ENCODE peak calls at places on chromosome 5, in five cellular contexts. C, A, P, W and E are unnamed samples. For H3K27me3, the result is how much of the 10 kb centered on the place peaks cover.

GRCh38 chr5:89105171-89105695 is 222.2 kb upstream of the MEF2C start:
- DNase-seq in C (no peak), A (no peak), P (no peak), W (no peak), E (no peak)

GRCh38 chr5:32828492-32828891 is 117.4 kb downstream of the NPR3 start:
- DNase-seq in C (no peak), A (no peak), P (no peak), W (no peak), E (no peak)

GRCh38 chr5:180271205-180271604 is 20.7 kb downstream of the MAPK9 start:
- DNase-seq in C (no peak), A (no peak), P (no peak), W (no peak), E (no peak)

GRCh38 chr5:93570294-93571110 is 10.5 kb downstream of the NR2F1-AS1 start:
- DNase-seq in C (no peak), A (peak), P (no peak), W (no peak), E (no peak)

GRCh38 chr5:126354012-126354856 is 69.0 kb upstream of the GRAMD2B start:
- DNase-seq in C (peak), A (no peak), P (peak), W (no peak), E (peak)

GRCh38 chr5:126544087-126544740 is 50.8 kb downstream of the ALDH7A1 start:
- DNase-seq in C (peak), A (no peak), P (no peak), W (no peak), E (peak)

GRCh38 chr5:76106149-76106548 is 23.0 kb downstream of the SV2C start:
- DNase-seq in C (no peak), A (no peak), P (no peak), W (no peak), E (no peak)

GRCh38 chr5:181044093-181044599 is 4.1 kb downstream of the BTNL9 start:
- DNase-seq in C (no peak), A (no peak), P (no peak), W (no peak), E (no peak)

GRCh38 chr5:101455851-101456250 is 552.8 kb upstream of the ST8SIA4 start:
- DNase-seq in C (no peak), A (no peak), P (no peak), W (no peak), E (no peak)

GRCh38 chr5:533243-534005 is 9.2 kb upstream of the SLC9A3 start:
- DNase-seq in C (no peak), A (no peak), P (no peak), W (peak), E (no peak)
- H3K27me3 ChIP-seq in C (under half), A (under half), P (half or more), W (half or more), E (under half)

GRCh38 chr5:2000591-2000990 is 117.9 kb upstream of the IRX4 start:
- DNase-seq in C (no peak), A (no peak), P (no peak), W (no peak), E (no peak)
- H3K27me3 ChIP-seq in C (under half), A (under half), P (under half), W (under half), E (under half)

GRCh38 chr5:157157492-157157891 is 8.6 kb downstream of the GARIN3 start:
- DNase-seq in C (no peak), A (no peak), P (no peak), W (no peak), E (peak)

GRCh38 chr5:157162919-157163510 is 3.0 kb downstream of the GARIN3 start:
- DNase-seq in C (no peak), A (no peak), P (no peak), W (no peak), E (no peak)

GRCh38 chr5:157161996-157162395 is 4.1 kb downstream of the GARIN3 start:
- DNase-seq in C (no peak), A (no peak), P (no peak), W (no peak), E (no peak)

GRCh38 chr5:157160001-157160400 is 6.1 kb downstream of the GARIN3 start:
- DNase-seq in C (peak), A (no peak), P (no peak), W (no peak), E (no peak)

GRCh38 chr5:157159209-157159751 is 6.8 kb downstream of the GARIN3 start:
- DNase-seq in C (peak), A (no peak), P (no peak), W (no peak), E (no peak)
- H3K27me3 ChIP-seq in C (under half), A (under half), P (under half), W (under half), E (under half)

GRCh38 chr5:54969856-54970828 is 15.3 kb downstream of the ESM1 start:
- DNase-seq in C (no peak), A (no peak), P (no peak), W (no peak), E (no peak)

GRCh38 chr5:54969242-54969641 is 16.2 kb downstream of the ESM1 start:
- DNase-seq in C (no peak), A (no peak), P (no peak), W (no peak), E (no peak)

GRCh38 chr5:54959673-54960418 is 25.5 kb downstream of the ESM1 start:
- DNase-seq in C (no peak), A (no peak), P (no peak), W (no peak), E (peak)

GRCh38 chr5:54965806-54966205 is 19.6 kb downstream of the ESM1 start:
- DNase-seq in C (no peak), A (no peak), P (no peak), W (no peak), E (no peak)

DNA sequence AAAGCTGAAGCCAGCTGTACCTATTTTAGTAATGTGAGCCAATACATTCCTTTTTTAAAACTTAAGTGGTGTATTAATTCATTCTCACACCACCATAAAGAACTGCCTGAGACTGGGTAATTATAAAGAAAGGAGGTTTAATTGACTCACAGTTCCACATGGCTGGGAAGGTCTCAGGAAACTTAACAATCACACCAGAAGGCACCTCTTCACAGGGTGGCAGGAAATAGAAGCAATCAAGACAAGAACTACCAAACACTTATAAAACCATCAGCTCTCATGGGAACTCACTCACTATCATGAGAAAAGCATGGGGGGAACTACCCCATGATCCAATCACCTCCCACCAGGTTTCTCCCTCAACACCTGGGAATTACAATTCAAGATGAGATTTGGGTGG is 21.0 kb downstream of the ESM1 start:
- DNase-seq in C (no peak), A (no peak), P (no peak), W (no peak), E (no peak)
- H3K27me3 ChIP-seq in C (under half), A (under half), P (under half), W (under half), E (under half)